ENCODE peak calls at places on chromosomes 3 and 15, in six cellular contexts. One of them, this sample, is unnamed. For H3K4me1, the result is how much of the 10 kb centered on the place peaks cover.

GRCh38 chr3:157499342-157499963 is 3.8 kb downstream of the VEPH1 start:
- DNase-seq in endothelial cell of umbilical vein: peak
- DNase-seq in thyroid gland: peak
- DNase-seq in heart left ventricle: peak
- DNase-seq in body of pancreas: peak
- DNase-seq in upper lobe of left lung: peak
- DNase-seq in this sample: no peak

GRCh38 chr3:179037361-179037760 is 34.2 kb downstream of the ZMAT3 start:
- DNase-seq in upper lobe of left lung: no peak
- DNase-seq in body of pancreas: no peak
- DNase-seq in thyroid gland: no peak
- DNase-seq in endothelial cell of umbilical vein: no peak
- DNase-seq in heart left ventricle: peak
- DNase-seq in this sample: no peak

GRCh38 chr3:133821767-133822638 is 16.4 kb downstream of the SRPRB start:
- DNase-seq in thyroid gland: peak
- DNase-seq in endothelial cell of umbilical vein: peak
- DNase-seq in heart left ventricle: peak
- DNase-seq in body of pancreas: peak
- DNase-seq in upper lobe of left lung: peak
- DNase-seq in this sample: peak

GRCh38 chr3:127204841-127205582 is 12.1 kb downstream of the PRR23E start:
- DNase-seq in heart left ventricle: no peak
- DNase-seq in upper lobe of left lung: no peak
- DNase-seq in thyroid gland: no peak
- DNase-seq in endothelial cell of umbilical vein: no peak
- DNase-seq in body of pancreas: no peak
- DNase-seq in this sample: no peak

GRCh38 chr15:80891006-80891405 is 98.6 kb downstream of the MESD start:
- DNase-seq in heart left ventricle: no peak
- DNase-seq in thyroid gland: no peak
- DNase-seq in body of pancreas: no peak
- DNase-seq in upper lobe of left lung: no peak
- DNase-seq in endothelial cell of umbilical vein: no peak
- DNase-seq in this sample: no peak

GRCh38 chr3:111080357-111080937 is 8.8 kb downstream of the NECTIN3 start:
- DNase-seq in endothelial cell of umbilical vein: peak
- DNase-seq in heart left ventricle: no peak
- DNase-seq in thyroid gland: no peak
- DNase-seq in upper lobe of left lung: no peak
- DNase-seq in body of pancreas: no peak
- DNase-seq in this sample: no peak

GRCh38 chr3:58260261-58260731 is 22.7 kb downstream of the ABHD6 start:
- DNase-seq in thyroid gland: no peak
- DNase-seq in upper lobe of left lung: no peak
- DNase-seq in endothelial cell of umbilical vein: no peak
- DNase-seq in body of pancreas: no peak
- DNase-seq in heart left ventricle: no peak
- DNase-seq in this sample: no peak

GRCh38 chr15:91572110-91572509 is 281.4 kb upstream of the SLCO3A1 start:
- DNase-seq in endothelial cell of umbilical vein: no peak
- DNase-seq in body of pancreas: no peak
- DNase-seq in upper lobe of left lung: peak
- DNase-seq in heart left ventricle: peak
- DNase-seq in thyroid gland: no peak
- DNase-seq in this sample: no peak

GRCh38 chr3:13150624-13151023 is 77.4 kb upstream of the IQSEC1 start:
- DNase-seq in thyroid gland: no peak
- DNase-seq in upper lobe of left lung: no peak
- DNase-seq in body of pancreas: no peak
- DNase-seq in endothelial cell of umbilical vein: no peak
- DNase-seq in heart left ventricle: no peak
- DNase-seq in this sample: peak

GRCh38 chr15:95503107-95503506 is 827.4 kb upstream of the NR2F2 start:
- DNase-seq in heart left ventricle: no peak
- DNase-seq in upper lobe of left lung: no peak
- DNase-seq in body of pancreas: no peak
- DNase-seq in endothelial cell of umbilical vein: no peak
- DNase-seq in thyroid gland: no peak
- DNase-seq in this sample: no peak

GRCh38 chr15:60557157-60557556 is 78.2 kb upstream of the ICE2 start:
- DNase-seq in heart left ventricle: no peak
- DNase-seq in body of pancreas: no peak
- DNase-seq in thyroid gland: no peak
- DNase-seq in endothelial cell of umbilical vein: no peak
- DNase-seq in upper lobe of left lung: no peak
- DNase-seq in this sample: no peak

GRCh38 chr3:195893516-195893915 is 14.8 kb downstream of the TNK2 start:
- DNase-seq in endothelial cell of umbilical vein: no peak
- DNase-seq in upper lobe of left lung: no peak
- DNase-seq in body of pancreas: no peak
- DNase-seq in thyroid gland: no peak
- DNase-seq in heart left ventricle: no peak
- DNase-seq in this sample: no peak

GRCh38 chr15:92733090-92733933 is 77.7 kb upstream of the FAM174B start:
- DNase-seq in body of pancreas: no peak
- DNase-seq in endothelial cell of umbilical vein: no peak
- DNase-seq in heart left ventricle: peak
- DNase-seq in upper lobe of left lung: no peak
- DNase-seq in thyroid gland: no peak
- DNase-seq in this sample: no peak

GRCh38 chr3:38138347-38139190 is at the start of gene MYD88:
- DNase-seq in endothelial cell of umbilical vein: peak
- DNase-seq in body of pancreas: peak
- DNase-seq in thyroid gland: peak
- DNase-seq in heart left ventricle: peak
- DNase-seq in upper lobe of left lung: peak
- DNase-seq in this sample: peak

GRCh38 chr3:44050051-44050570 is 191.6 kb upstream of the TOPAZ1 start:
- DNase-seq in body of pancreas: no peak
- DNase-seq in heart left ventricle: no peak
- DNase-seq in endothelial cell of umbilical vein: no peak
- DNase-seq in upper lobe of left lung: no peak
- DNase-seq in thyroid gland: no peak
- DNase-seq in this sample: no peak

GRCh38 chr3:168024537-168024941 is 71.2 kb downstream of the GOLIM4 start:
- DNase-seq in heart left ventricle: no peak
- DNase-seq in body of pancreas: no peak
- DNase-seq in endothelial cell of umbilical vein: peak
- DNase-seq in upper lobe of left lung: no peak
- DNase-seq in thyroid gland: no peak
- DNase-seq in this sample: no peak

GRCh38 chr3:125150525-125151436 is 61.8 kb downstream of the SLC12A8 start:
- DNase-seq in thyroid gland: peak
- DNase-seq in upper lobe of left lung: peak
- DNase-seq in endothelial cell of umbilical vein: peak
- DNase-seq in heart left ventricle: no peak
- DNase-seq in body of pancreas: peak
- DNase-seq in this sample: no peak

GRCh38 chr3:89373459-89373858 is 266.0 kb downstream of the EPHA3 start:
- DNase-seq in upper lobe of left lung: no peak
- DNase-seq in thyroid gland: no peak
- DNase-seq in body of pancreas: no peak
- DNase-seq in heart left ventricle: no peak
- DNase-seq in endothelial cell of umbilical vein: no peak
- DNase-seq in this sample: no peak

GRCh38 chr3:172256101-172256687 is 192.1 kb downstream of the GHSR start:
- DNase-seq in heart left ventricle: no peak
- DNase-seq in upper lobe of left lung: no peak
- DNase-seq in endothelial cell of umbilical vein: no peak
- DNase-seq in thyroid gland: no peak
- DNase-seq in body of pancreas: peak
- DNase-seq in this sample: peak

GRCh38 chr3:114133947-114134346 is 44.9 kb downstream of the DRD3 start:
- DNase-seq in heart left ventricle: no peak
- DNase-seq in thyroid gland: no peak
- DNase-seq in body of pancreas: no peak
- DNase-seq in upper lobe of left lung: no peak
- DNase-seq in endothelial cell of umbilical vein: no peak
- DNase-seq in this sample: no peak

GRCh38 chr3:34056951-34057390 is 258.5 kb downstream of the PDCD6IP start:
- DNase-seq in upper lobe of left lung: peak
- DNase-seq in body of pancreas: no peak
- DNase-seq in thyroid gland: peak
- DNase-seq in endothelial cell of umbilical vein: no peak
- DNase-seq in heart left ventricle: no peak
- DNase-seq in this sample: no peak

GRCh38 chr15:96851613-96852012 is 521.1 kb downstream of the NR2F2 start:
- DNase-seq in heart left ventricle: no peak
- DNase-seq in upper lobe of left lung: no peak
- DNase-seq in thyroid gland: no peak
- DNase-seq in body of pancreas: no peak
- DNase-seq in endothelial cell of umbilical vein: peak
- DNase-seq in this sample: no peak

GRCh38 chr15:61141497-61142125 is 87.5 kb downstream of the RORA start:
- DNase-seq in endothelial cell of umbilical vein: no peak
- DNase-seq in body of pancreas: peak
- DNase-seq in thyroid gland: peak
- DNase-seq in heart left ventricle: no peak
- DNase-seq in upper lobe of left lung: peak
- DNase-seq in this sample: no peak

GRCh38 chr15:49737138-49737537 is 116.3 kb downstream of the DTWD1 start:
- DNase-seq in heart left ventricle: no peak
- DNase-seq in thyroid gland: no peak
- DNase-seq in endothelial cell of umbilical vein: no peak
- DNase-seq in body of pancreas: no peak
- DNase-seq in upper lobe of left lung: no peak
- DNase-seq in this sample: no peak

GRCh38 chr15:33722005-33722672 is 246.2 kb upstream of the CHRM5 start:
- DNase-seq in heart left ventricle: no peak
- DNase-seq in endothelial cell of umbilical vein: peak
- DNase-seq in thyroid gland: no peak
- DNase-seq in upper lobe of left lung: no peak
- DNase-seq in body of pancreas: no peak
- DNase-seq in this sample: no peak

GRCh38 chr15:56205061-56205876 is 38.4 kb downstream of the RFX7 start:
- DNase-seq in endothelial cell of umbilical vein: peak
- DNase-seq in body of pancreas: no peak
- DNase-seq in heart left ventricle: no peak
- DNase-seq in thyroid gland: no peak
- DNase-seq in upper lobe of left lung: no peak
- DNase-seq in this sample: no peak

GRCh38 chr15:56207711-56208110 is 36.0 kb downstream of the RFX7 start:
- DNase-seq in endothelial cell of umbilical vein: no peak
- DNase-seq in body of pancreas: no peak
- DNase-seq in thyroid gland: no peak
- DNase-seq in heart left ventricle: no peak
- DNase-seq in upper lobe of left lung: no peak
- DNase-seq in this sample: no peak

GRCh38 chr15:56199038-56199437 is 44.6 kb downstream of the RFX7 start:
- DNase-seq in thyroid gland: no peak
- DNase-seq in heart left ventricle: no peak
- DNase-seq in endothelial cell of umbilical vein: no peak
- DNase-seq in body of pancreas: no peak
- DNase-seq in upper lobe of left lung: no peak
- DNase-seq in this sample: no peak

GRCh38 chr15:56207092-56207491 is 36.6 kb downstream of the RFX7 start:
- DNase-seq in heart left ventricle: no peak
- DNase-seq in body of pancreas: no peak
- DNase-seq in endothelial cell of umbilical vein: no peak
- DNase-seq in thyroid gland: no peak
- DNase-seq in upper lobe of left lung: no peak
- DNase-seq in this sample: no peak

GRCh38 chr15:56202737-56203136 is 40.9 kb downstream of the RFX7 start:
- DNase-seq in upper lobe of left lung: no peak
- DNase-seq in body of pancreas: no peak
- DNase-seq in endothelial cell of umbilical vein: no peak
- DNase-seq in thyroid gland: no peak
- DNase-seq in heart left ventricle: no peak
- DNase-seq in this sample: no peak
- H3K4me1 ChIP-seq in upper lobe of left lung: under half
- H3K4me1 ChIP-seq in body of pancreas: under half
- H3K4me1 ChIP-seq in endothelial cell of umbilical vein: under half
- H3K4me1 ChIP-seq in thyroid gland: under half
- H3K4me1 ChIP-seq in heart left ventricle: under half
- H3K4me1 ChIP-seq in this sample: under half

DNA sequence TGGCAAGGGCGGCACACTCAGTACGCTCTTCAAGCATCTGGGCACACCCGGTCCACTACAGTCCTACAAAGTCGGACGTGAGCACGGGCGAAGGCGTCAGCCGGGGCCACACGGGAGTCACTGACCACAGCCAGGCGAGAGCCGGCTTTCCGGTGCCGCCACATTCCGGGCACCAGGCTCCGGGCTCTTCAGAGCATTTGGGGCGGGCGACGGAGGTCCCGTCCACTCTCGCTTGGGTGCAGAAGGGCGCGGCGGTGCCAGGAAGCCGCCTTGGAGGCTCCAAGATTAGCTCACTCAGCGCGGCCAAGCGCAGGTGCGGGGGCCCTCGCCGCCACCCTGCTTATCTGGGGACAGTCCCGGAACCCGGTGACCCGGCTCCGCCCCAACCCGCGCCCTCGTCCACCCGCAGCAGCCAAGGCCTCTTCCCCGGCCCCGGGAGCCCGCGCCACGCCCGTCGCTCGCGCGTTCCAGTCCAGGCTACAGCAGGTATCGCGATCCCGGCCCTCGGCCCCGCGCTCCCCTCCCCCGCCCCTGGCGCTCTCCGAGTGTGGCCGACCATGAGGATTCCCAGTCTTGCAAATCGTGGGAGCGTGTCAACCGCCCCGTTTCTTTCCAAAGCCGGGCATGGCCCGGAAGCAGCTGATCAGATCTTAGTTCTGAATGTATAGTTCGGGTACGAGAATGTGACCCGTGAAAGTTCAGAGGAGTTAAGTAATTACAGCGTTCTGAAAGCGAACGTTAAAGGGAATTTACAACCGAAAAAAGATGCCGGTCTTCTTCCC is at the start of gene ADPRH:
- DNase-seq in upper lobe of left lung: peak
- DNase-seq in body of pancreas: peak
- DNase-seq in endothelial cell of umbilical vein: peak
- DNase-seq in thyroid gland: peak
- DNase-seq in heart left ventricle: peak
- DNase-seq in this sample: peak
- TF ChIP-seq POLR2A in upper lobe of left lung: peak
- TF ChIP-seq POLR2A in body of pancreas: peak
- TF ChIP-seq POLR2A in endothelial cell of umbilical vein: no peak
- TF ChIP-seq POLR2A in thyroid gland: peak
- TF ChIP-seq POLR2A in heart left ventricle: peak
- TF ChIP-seq POLR2A in this sample: no peak

DNA sequence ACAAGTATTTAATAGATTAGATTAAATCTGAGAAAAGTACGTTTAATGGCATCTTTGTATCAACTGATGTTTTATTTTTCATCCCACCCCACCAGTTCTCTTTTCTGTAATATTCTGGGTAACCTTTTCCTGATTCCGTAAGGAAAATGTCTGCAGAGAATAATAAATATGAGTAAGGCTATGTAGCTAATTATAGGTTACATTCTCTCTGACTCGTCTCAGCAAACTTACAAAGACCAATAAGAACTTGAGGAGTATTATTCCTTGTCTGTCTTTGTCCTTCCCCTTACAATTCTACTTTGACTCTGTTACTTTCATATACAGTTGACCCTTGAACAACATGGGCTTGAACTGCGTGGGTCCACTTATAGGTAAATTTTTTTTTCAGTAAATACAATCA is 12.1 kb downstream of the SNAP23 start:
- DNase-seq in endothelial cell of umbilical vein: no peak
- DNase-seq in thyroid gland: no peak
- DNase-seq in body of pancreas: no peak
- DNase-seq in heart left ventricle: no peak
- DNase-seq in upper lobe of left lung: no peak
- DNase-seq in this sample: no peak
- H3K27ac ChIP-seq in endothelial cell of umbilical vein: no peak
- H3K27ac ChIP-seq in thyroid gland: no peak
- H3K27ac ChIP-seq in body of pancreas: no peak
- H3K27ac ChIP-seq in heart left ventricle: no peak
- H3K27ac ChIP-seq in upper lobe of left lung: no peak
- H3K27ac ChIP-seq in this sample: peak

GRCh38 chr3:188286087-188286513 is 132.1 kb downstream of the LPP start:
- DNase-seq in endothelial cell of umbilical vein: peak
- DNase-seq in upper lobe of left lung: no peak
- DNase-seq in heart left ventricle: peak
- DNase-seq in body of pancreas: no peak
- DNase-seq in thyroid gland: no peak
- DNase-seq in this sample: peak
- H3K4me1 ChIP-seq in endothelial cell of umbilical vein: under half
- H3K4me1 ChIP-seq in upper lobe of left lung: under half
- H3K4me1 ChIP-seq in heart left ventricle: under half
- H3K4me1 ChIP-seq in body of pancreas: under half
- H3K4me1 ChIP-seq in thyroid gland: under half
- H3K4me1 ChIP-seq in this sample: under half

This sample was measured in ovary.